ENCODE peak calls at places on chromosomes 11 and 22, in five cellular contexts. C is epithelial cell of esophagus, R is thyroid gland, P is HFF-Myc, A is neural progenitor cell. V is an unnamed sample.

GRCh38 chr22:45612451-45612901 is 59.2 kb upstream of the ATXN10 start:
- DNase-seq in C (peak), R (peak), P (peak), A (no peak), V (peak)

GRCh38 chr22:43126506-43127165 is 16.1 kb downstream of the BIK start:
- DNase-seq in C (peak), R (no peak), P (peak), A (no peak), V (peak)

GRCh38 chr22:48889887-48890692 is 937.6 kb downstream of the BRD1 start:
- DNase-seq in C (no peak), R (no peak), P (no peak), A (no peak), V (no peak)

GRCh38 chr11:57473208-57473930 is 13.0 kb downstream of the RTN4RL2 start:
- DNase-seq in C (no peak), R (no peak), P (no peak), A (no peak), V (no peak)

GRCh38 chr22:29580200-29580810 is 608 bp downstream of the NIPSNAP1 start:
- DNase-seq in C (no peak), R (no peak), P (no peak), A (peak), V (no peak)

GRCh38 chr11:125448136-125448535 is 47.9 kb downstream of the FEZ1 start:
- DNase-seq in C (peak), R (no peak), P (no peak), A (no peak), V (peak)

GRCh38 chr11:16805942-16806341 is 67.5 kb downstream of the C11orf58 start:
- DNase-seq in C (no peak), R (no peak), P (no peak), A (no peak), V (no peak)

GRCh38 chr22:46004105-46004866 is 27.3 kb upstream of the WNT7B start:
- DNase-seq in C (no peak), R (no peak), P (no peak), A (no peak), V (no peak)

GRCh38 chr11:67732045-67732787 is 57.8 kb upstream of the ALDH3B2 start:
- DNase-seq in C (no peak), R (peak), P (no peak), A (peak), V (no peak)

GRCh38 chr11:122741613-122742012 is 86.1 kb downstream of the UBASH3B start:
- DNase-seq in C (no peak), R (peak), P (no peak), A (no peak), V (peak)

GRCh38 chr11:3642071-3642951 is 519 bp upstream of the ART5 start:
- DNase-seq in C (peak), R (peak), P (peak), A (peak), V (peak)

GRCh38 chr11:33064033-33064825 is 24.9 kb downstream of the TCP11L1 start:
- DNase-seq in C (peak), R (no peak), P (no peak), A (no peak), V (no peak)

DNA sequence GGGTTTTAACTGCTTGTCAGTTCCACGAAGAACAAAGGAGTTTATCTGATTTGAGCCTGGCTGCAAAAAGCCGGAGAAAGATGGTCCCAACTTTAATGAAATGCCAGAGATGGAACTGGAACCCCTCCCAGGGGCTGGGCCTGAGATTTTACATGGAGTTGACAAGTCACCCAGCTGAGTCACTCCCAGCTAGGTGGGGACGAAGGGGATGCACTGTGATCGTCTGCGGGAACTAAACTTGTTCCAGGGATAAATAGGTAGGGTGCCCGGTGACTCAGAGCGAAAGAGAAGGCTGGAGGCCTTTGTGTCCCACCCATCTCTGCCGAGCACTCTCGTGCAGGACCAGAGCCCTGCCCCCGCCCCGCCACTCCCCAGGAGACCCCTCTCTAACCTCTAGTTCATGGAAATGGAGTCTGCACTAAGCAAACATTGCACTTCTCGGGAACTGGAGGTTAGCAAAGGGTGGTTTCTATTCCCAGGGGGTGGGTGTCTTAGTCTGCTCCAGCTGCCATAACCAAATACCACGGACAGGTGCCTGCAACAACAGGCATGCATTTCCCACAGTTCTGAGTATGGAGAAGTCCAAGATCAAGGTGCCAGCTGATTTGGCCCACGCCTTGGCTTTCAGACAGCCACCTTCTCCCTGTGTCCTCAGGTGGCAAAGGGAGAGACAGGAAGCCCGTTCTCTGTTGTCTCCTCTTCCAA is 60.8 kb upstream of the FADD start:
- DNase-seq in C (peak), R (no peak), P (no peak), A (peak), V (no peak)
- H3K4me3 ChIP-seq in C (peak), R (no peak), P (no peak), A (peak), V (no peak)

DNA sequence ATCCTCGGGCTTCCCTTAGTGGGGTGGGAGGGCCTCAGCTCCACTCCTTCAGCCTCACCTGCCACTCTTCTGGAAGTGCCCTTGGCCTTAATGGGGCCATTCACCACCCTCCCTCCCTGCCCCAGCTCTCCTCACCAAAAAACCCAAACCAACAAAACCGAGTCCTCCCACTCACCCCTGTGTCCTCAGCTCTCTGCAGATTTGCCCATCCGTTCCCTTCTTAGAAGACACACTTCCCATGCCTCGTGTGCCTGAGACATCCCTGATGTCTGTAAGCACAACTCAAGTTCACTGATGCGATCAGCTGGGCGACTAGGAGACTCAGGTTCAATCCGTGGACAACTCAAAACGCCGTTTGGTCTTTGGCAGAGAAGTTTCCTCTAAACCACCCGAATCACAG is 839.2 kb downstream of the TBC1D22A start:
- DNase-seq in C (no peak), R (no peak), P (no peak), A (no peak), V (no peak)
- TF ChIP-seq CTCF in C (no peak), R (no peak), P (no peak), A (no peak), V (no peak)

GRCh38 chr22:39021552-39022250 is 774 bp downstream of the APOBEC3D start:
- DNase-seq in C (no peak), R (no peak), P (no peak), A (no peak), V (no peak)
- H3K4me3 ChIP-seq in C (no peak), R (no peak), P (no peak), A (no peak), V (peak)

GRCh38 chr11:63849691-63850090 is 10.8 kb downstream of the MARK2 start:
- DNase-seq in C (no peak), R (no peak), P (no peak), A (no peak), V (no peak)
- TF ChIP-seq CTCF in C (no peak), R (no peak), P (no peak), A (no peak), V (no peak)

GRCh38 chr11:119110439-119110838 is 3.3 kb downstream of the C2CD2L start:
- DNase-seq in C (no peak), R (no peak), P (no peak), A (no peak), V (no peak)

GRCh38 chr11:119109843-119110242 is 2.7 kb downstream of the C2CD2L start:
- DNase-seq in C (no peak), R (no peak), P (no peak), A (no peak), V (no peak)

GRCh38 chr11:119107538-119108150 is 500 bp downstream of the C2CD2L start:
- DNase-seq in C (no peak), R (no peak), P (no peak), A (peak), V (no peak)

GRCh38 chr11:119108151-119108856 is 1.2 kb downstream of the C2CD2L start:
- DNase-seq in C (peak), R (peak), P (no peak), A (peak), V (peak)

DNA sequence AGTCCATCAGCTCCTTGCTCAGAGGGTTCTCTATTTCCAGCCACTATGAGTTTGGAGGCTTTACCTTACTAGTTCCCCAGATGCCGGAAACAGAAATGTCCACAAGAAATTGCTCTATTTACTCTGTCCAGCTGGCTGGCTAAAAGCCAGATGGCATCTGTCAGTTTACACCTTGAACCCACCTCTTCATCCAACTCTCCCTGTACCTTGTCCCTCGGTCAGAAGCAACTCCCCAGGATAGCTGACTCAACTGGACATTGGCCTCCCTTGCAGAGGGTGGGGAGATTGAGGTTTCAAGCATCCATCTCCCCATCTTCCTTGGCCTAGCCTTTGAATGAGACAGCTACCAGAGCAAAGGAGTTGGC is 1.7 kb downstream of the C2CD2L start:
- DNase-seq in C (no peak), R (no peak), P (no peak), A (no peak), V (no peak)
- H3K4me3 ChIP-seq in C (no peak), R (no peak), P (peak), A (no peak), V (peak)

DNA sequence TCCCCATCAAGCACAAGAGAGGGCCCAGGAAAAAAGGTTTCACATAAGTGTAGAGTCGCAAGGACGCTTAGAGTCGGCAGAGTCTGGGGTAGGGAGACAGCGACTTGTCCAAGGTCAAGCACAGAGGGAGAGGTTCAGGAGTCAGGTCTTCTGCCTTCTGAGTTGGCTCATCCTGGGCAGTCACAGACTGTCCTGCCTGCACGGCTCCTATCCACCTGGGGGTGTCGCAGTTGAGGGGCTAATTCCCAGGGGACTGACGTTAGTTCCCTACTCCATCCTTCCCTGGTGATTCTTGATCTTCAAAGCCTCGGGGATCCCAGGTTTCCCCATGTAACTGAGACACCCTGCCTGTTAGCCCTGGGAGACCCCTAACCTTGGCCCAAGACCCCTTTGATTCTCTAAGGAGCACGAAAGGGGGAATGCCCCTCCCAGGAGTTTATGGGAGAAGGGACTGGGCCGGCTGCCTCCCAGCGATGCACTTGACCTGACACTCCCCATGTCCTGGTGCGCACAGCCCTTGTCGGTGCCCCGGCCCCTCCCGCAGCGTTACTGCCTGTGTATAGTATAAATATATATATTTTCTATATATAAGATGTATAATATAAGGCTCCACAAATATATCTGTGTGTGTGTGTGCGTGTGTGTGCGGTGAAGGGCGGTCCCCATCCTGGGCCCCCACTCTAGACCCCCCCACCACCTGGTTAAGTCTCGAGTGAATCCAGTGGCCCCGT is 14.7 kb upstream of the TAB1 start:
- DNase-seq in C (peak), R (peak), P (no peak), A (peak), V (no peak)
- TF ChIP-seq CTCF in C (peak), R (peak), P (peak), A (peak), V (peak)

V was measured in AG10803.